ENCODE peak calls at places on chromosome X, in seven cellular contexts. B is choroid plexus epithelial cell, L is lung, O is A673, G is epithelial cell of esophagus, I is colonic mucosa, Q is Panc1. A is an unnamed sample.

GRCh38 chrX:39899876-39900787 is 197.6 kb downstream of the BCOR start:
- DNase-seq in B (no peak), L (no peak), O (peak; percentile 53), G (peak; percentile 68), I (no peak), Q (no peak), A (no peak)

GRCh38 chrX:23694606-23695005 is 27.3 kb downstream of the PRDX4 start:
- DNase-seq in B (peak; percentile 63), L (peak; percentile 61), O (peak; percentile 75), G (peak; percentile 53), I (peak; percentile 52), Q (peak; percentile 2), A (peak; percentile 65)

GRCh38 chrX:100829730-100830129 is 9.5 kb downstream of the CSTF2 start:
- DNase-seq in B (peak; percentile 74), L (no peak), O (peak; percentile 50), G (peak; percentile 73), I (no peak), Q (no peak), A (peak; percentile 25)

GRCh38 chrX:105700316-105700715 is 122.0 kb upstream of the NRK start:
- DNase-seq in B (no peak), L (no peak), O (no peak), G (no peak), I (no peak), Q (no peak), A (no peak)

GRCh38 chrX:45623266-45623665 is 422.6 kb upstream of the DIPK2B start:
- DNase-seq in B (peak; percentile 88), L (no peak), O (peak; percentile 17), G (peak; percentile 54), I (no peak), Q (no peak), A (peak; percentile 87)

GRCh38 chrX:37609727-37610126 is 38.3 kb downstream of the LANCL3 start:
- DNase-seq in B (no peak), L (no peak), O (no peak), G (no peak), I (no peak), Q (no peak), A (no peak)

GRCh38 chrX:136781180-136781797 is 557 bp upstream of the ARHGEF6 start:
- DNase-seq in B (peak; percentile 20), L (no peak), O (no peak), G (no peak), I (no peak), Q (no peak), A (peak; percentile 6)

GRCh38 chrX:130176354-130176776 is 4.6 kb downstream of the RAB33A start:
- DNase-seq in B (no peak), L (no peak), O (no peak), G (peak; percentile 20), I (no peak), Q (no peak), A (no peak)

GRCh38 chrX:40108959-40109287 is 11.2 kb upstream of the BCOR start:
- DNase-seq in B (peak; percentile 83), L (no peak), O (peak; percentile 81), G (peak; percentile 83), I (peak; percentile 79), Q (no peak), A (peak; percentile 79)

GRCh38 chrX:34578237-34578636 is 78.8 kb downstream of the TMEM47 start:
- DNase-seq in B (peak; percentile 71), L (no peak), O (peak; percentile 76), G (peak; percentile 36), I (no peak), Q (no peak), A (peak; percentile 73)

GRCh38 chrX:12824944-12825343 is 33.7 kb downstream of the PRPS2 start:
- DNase-seq in B (no peak), L (no peak), O (no peak), G (no peak), I (no peak), Q (no peak), A (no peak)

GRCh38 chrX:106894978-106895452 is 8.1 kb downstream of the RIPPLY1 start:
- DNase-seq in B (peak; percentile 72), L (no peak), O (peak; percentile 63), G (peak; percentile 73), I (no peak), Q (no peak), A (peak; percentile 71)

GRCh38 chrX:1002611-1003010 is 209.8 kb downstream of the CRLF2 start:
- DNase-seq in B (no peak), L (no peak), O (no peak), G (no peak), I (no peak), Q (no peak), A (no peak)

GRCh38 chrX:57595381-57595811 is 3.6 kb downstream of the ZXDB start:
- DNase-seq in B (peak; percentile 80), L (no peak), O (peak; percentile 24), G (peak; percentile 61), I (no peak), Q (no peak), A (peak; percentile 91)

GRCh38 chrX:103919336-103919682 is 43.1 kb upstream of the TMSB15B start:
- DNase-seq in B (peak; percentile 59), L (no peak), O (peak; percentile 35), G (peak; percentile 23), I (peak; percentile 41), Q (no peak), A (peak; percentile 54)

GRCh38 chrX:6708041-6708440 is 173.1 kb upstream of the VCX3A start:
- DNase-seq in B (no peak), L (no peak), O (peak; percentile 6), G (no peak), I (no peak), Q (no peak), A (no peak)

GRCh38 chrX:72131317-72132294 is at the start of gene RTL5:
- DNase-seq in B (peak; percentile 87), L (peak; percentile 87), O (peak; percentile 92), G (peak; percentile 51), I (peak; percentile 67), Q (no peak), A (peak; percentile 84)

GRCh38 chrX:154325541-154325940 is 29.9 kb downstream of the TKTL1 start:
- DNase-seq in B (peak; percentile 39), L (no peak), O (no peak), G (no peak), I (no peak), Q (no peak), A (peak; percentile 40)

GRCh38 chrX:153725039-153725831 is 579 bp downstream of the ABCD1 start:
- DNase-seq in B (no peak), L (no peak), O (no peak), G (no peak), I (no peak), Q (no peak), A (no peak)

GRCh38 chrX:108914791-108915190 is 178.4 kb upstream of the IRS4 start:
- DNase-seq in B (no peak), L (no peak), O (no peak), G (no peak), I (no peak), Q (no peak), A (no peak)

GRCh38 chrX:69038188-69038587 is 127.1 kb downstream of the PJA1 start:
- DNase-seq in B (no peak), L (peak; percentile 23), O (no peak), G (no peak), I (peak; percentile 12), Q (no peak), A (no peak)

GRCh38 chrX:25175171-25175570 is 159.4 kb upstream of the ARX start:
- DNase-seq in B (no peak), L (no peak), O (no peak), G (no peak), I (no peak), Q (no peak), A (no peak)

GRCh38 chrX:135923353-135923752 is 29.8 kb downstream of the SAGE1 start:
- DNase-seq in B (peak; percentile 2), L (no peak), O (no peak), G (peak; percentile 17), I (no peak), Q (no peak), A (no peak)

GRCh38 chrX:93594780-93595179 is 78.6 kb downstream of the NAP1L3 start:
- DNase-seq in B (no peak), L (no peak), O (no peak), G (no peak), I (no peak), Q (no peak), A (no peak)

GRCh38 chrX:93585661-93586060 is 87.7 kb downstream of the NAP1L3 start:
- DNase-seq in B (no peak), L (no peak), O (no peak), G (peak; percentile 40), I (no peak), Q (no peak), A (no peak)

GRCh38 chrX:93591398-93591797 is 82.0 kb downstream of the NAP1L3 start:
- DNase-seq in B (no peak), L (no peak), O (no peak), G (no peak), I (no peak), Q (no peak), A (no peak)
- TF ChIP-seq CTCF in B (no peak), L (no peak), O (peak; percentile 18), G (no peak), I (no peak), Q (no peak), A (no peak)

DNA sequence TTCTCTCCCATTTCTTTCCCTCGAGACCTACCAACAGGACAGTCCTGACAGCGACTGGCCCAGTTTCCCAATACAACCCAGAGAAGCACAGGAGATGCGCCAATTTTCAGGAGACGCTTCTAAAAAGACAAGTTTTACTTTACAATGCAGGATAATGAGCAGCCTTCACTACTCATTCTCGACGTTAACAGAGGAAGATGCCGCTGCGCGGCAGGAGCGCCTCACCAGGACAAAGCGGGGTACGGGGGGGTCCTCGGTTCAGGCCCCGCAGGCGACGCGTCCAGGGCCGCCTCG is 689 bp downstream of the BCLAF3 start:
- DNase-seq in B (peak; percentile 3), L (no peak), O (peak; percentile 14), G (no peak), I (peak; percentile 27), Q (no peak), A (no peak)
- H3K4me3 ChIP-seq in B (peak overlapping the region; percentile 73), L (peak overlapping the region; percentile 90), O (peak overlapping the region; percentile 66), G (peak overlapping the region; percentile 52), I (peak overlapping the region; percentile 65), Q (peak overlapping the region; percentile 58), A (peak overlapping the region; percentile 72)

GRCh38 chrX:116961872-116962582 is 499.3 kb upstream of the CT83 start:
- DNase-seq in B (no peak), L (no peak), O (no peak), G (peak; percentile 9), I (no peak), Q (no peak), A (no peak)
- TF ChIP-seq CTCF in B (no peak), L (no peak), O (no peak), G (peak; percentile 28), I (no peak), Q (peak; percentile 12), A (no peak)

DNA sequence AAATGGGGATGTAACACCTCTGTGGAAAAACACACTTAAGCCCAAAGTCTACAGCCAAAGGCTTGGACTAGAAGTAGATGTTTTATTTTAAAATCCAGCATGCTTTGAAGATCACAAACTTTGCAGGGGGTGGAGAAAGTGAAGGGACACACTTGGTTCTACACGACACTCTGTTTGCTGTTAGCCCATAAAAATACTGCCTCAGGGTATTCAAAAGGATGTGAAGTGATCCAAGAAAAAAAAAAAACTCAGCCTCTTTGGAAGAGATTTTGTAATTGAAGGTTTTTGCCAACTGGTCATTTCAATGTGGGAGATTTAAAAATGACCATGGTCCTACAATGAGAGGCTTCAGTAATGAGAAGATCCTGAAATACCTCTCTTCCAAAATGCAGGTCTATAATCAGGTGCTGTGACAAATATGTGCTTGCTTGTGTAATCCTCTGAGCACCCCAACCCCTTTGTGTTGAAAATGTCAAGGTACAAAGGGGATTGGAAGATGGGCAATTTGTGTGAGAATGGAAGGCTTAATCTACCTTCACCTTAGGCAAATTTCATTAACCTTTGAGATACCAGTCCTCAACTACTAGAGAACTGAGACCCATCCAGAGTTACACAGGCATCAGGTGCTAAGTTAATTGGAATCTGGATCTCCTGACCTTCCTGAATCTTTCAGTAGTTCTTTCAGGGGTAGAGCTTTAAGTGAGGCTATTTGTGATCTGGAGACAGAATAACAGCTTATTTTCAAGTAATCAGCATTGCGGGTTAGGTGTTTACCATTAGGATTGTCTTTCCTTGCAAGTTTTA is 82.5 kb downstream of the HS6ST2 start:
- DNase-seq in B (no peak), L (no peak), O (no peak), G (no peak), I (no peak), Q (no peak), A (no peak)
- H3K4me3 ChIP-seq in B (no peak overlapping the region), L (no peak overlapping the region), O (no peak overlapping the region), G (no peak overlapping the region), I (no peak overlapping the region), Q (no peak overlapping the region), A (no peak overlapping the region)